ENCODE peak calls at places on chromosomes 13 and 19, in nine cellular contexts. N, U, D, V, M, K, I, Q and Z are unnamed samples.

GRCh38 chr13:39527961-39528720 is 74.9 kb downstream of the LHFPL6 start:
- DNase-seq in N (no peak), U (no peak), D (peak), V (no peak), M (no peak), K (peak), I (no peak), Q (no peak), Z (no peak)

GRCh38 chr19:36528921-36529518 is 949 bp upstream of the ZNF260 start:
- DNase-seq in N (peak), U (no peak), D (no peak), V (peak), M (peak), K (no peak), I (no peak), Q (no peak), Z (no peak)

GRCh38 chr19:49689133-49690072 is at the start of gene ADM5:
- DNase-seq in N (peak), U (peak), D (no peak), V (no peak), M (no peak), K (peak), I (peak), Q (no peak), Z (no peak)

GRCh38 chr19:49473868-49474544 is at the start of gene FLT3LG:
- DNase-seq in N (peak), U (peak), D (peak), V (peak), M (peak), K (no peak), I (peak), Q (peak), Z (peak)

GRCh38 chr13:110561335-110562033 is at the start of gene RAB20:
- DNase-seq in N (peak), U (peak), D (peak), V (peak), M (peak), K (peak), I (peak), Q (peak), Z (peak)

GRCh38 chr13:90565985-90566713 is 781.3 kb upstream of the MIR17HG start:
- DNase-seq in N (no peak), U (no peak), D (no peak), V (no peak), M (no peak), K (no peak), I (no peak), Q (no peak), Z (peak)

GRCh38 chr19:17078038-17078919 is 2.7 kb downstream of the MYO9B start:
- DNase-seq in N (no peak), U (no peak), D (no peak), V (no peak), M (no peak), K (peak), I (no peak), Q (no peak), Z (peak)

GRCh38 chr13:67557642-67558241 is 327.6 kb upstream of the PCDH9 start:
- DNase-seq in N (no peak), U (no peak), D (no peak), V (no peak), M (no peak), K (no peak), I (no peak), Q (no peak), Z (peak)

GRCh38 chr19:27777726-27778125 is 1435.2 kb downstream of the UQCRFS1 start:
- DNase-seq in N (no peak), U (no peak), D (no peak), V (no peak), M (no peak), K (no peak), I (no peak), Q (no peak), Z (no peak)

GRCh38 chr19:38506723-38507550 is 73.4 kb downstream of the RYR1 start:
- DNase-seq in N (peak), U (peak), D (no peak), V (peak), M (peak), K (peak), I (peak), Q (peak), Z (peak)

GRCh38 chr19:39710333-39710890 is 6.1 kb downstream of the LGALS14 start:
- DNase-seq in N (no peak), U (no peak), D (no peak), V (no peak), M (no peak), K (no peak), I (no peak), Q (no peak), Z (no peak)

GRCh38 chr13:80040219-80040976 is 300.5 kb downstream of the SPRY2 start:
- DNase-seq in N (no peak), U (no peak), D (peak), V (no peak), M (no peak), K (peak), I (no peak), Q (no peak), Z (no peak)

GRCh38 chr19:40933025-40933424 is 51.0 kb upstream of the CYP2A7 start:
- DNase-seq in N (no peak), U (no peak), D (no peak), V (no peak), M (no peak), K (no peak), I (no peak), Q (no peak), Z (no peak)

GRCh38 chr13:106617561-106617960 is 49.6 kb upstream of the ARGLU1 start:
- DNase-seq in N (no peak), U (no peak), D (no peak), V (no peak), M (no peak), K (peak), I (no peak), Q (no peak), Z (no peak)

GRCh38 chr13:42041017-42041683 is 7.3 kb upstream of the DGKH start:
- DNase-seq in N (peak), U (peak), D (no peak), V (peak), M (peak), K (peak), I (peak), Q (peak), Z (peak)

GRCh38 chr13:113837554-113838355 is 26.1 kb downstream of the GAS6 start:
- DNase-seq in N (no peak), U (no peak), D (peak), V (no peak), M (no peak), K (peak), I (peak), Q (peak), Z (peak)

GRCh38 chr19:35513231-35513974 is at the start of gene DMKN:
- DNase-seq in N (no peak), U (no peak), D (no peak), V (no peak), M (no peak), K (peak), I (no peak), Q (no peak), Z (no peak)

GRCh38 chr13:103349664-103350063 is 283.4 kb upstream of the SLC10A2 start:
- DNase-seq in N (no peak), U (no peak), D (no peak), V (no peak), M (no peak), K (no peak), I (no peak), Q (no peak), Z (no peak)

GRCh38 chr13:37905736-37906135 is 36.2 kb upstream of the TRPC4 start:
- DNase-seq in N (no peak), U (no peak), D (no peak), V (no peak), M (no peak), K (no peak), I (no peak), Q (no peak), Z (peak)

GRCh38 chr13:108037348-108037747 is 178.0 kb downstream of the LIG4 start:
- DNase-seq in N (no peak), U (no peak), D (no peak), V (no peak), M (no peak), K (no peak), I (no peak), Q (no peak), Z (no peak)

GRCh38 chr19:355134-355533 is 10.5 kb upstream of the MIER2 start:
- DNase-seq in N (no peak), U (no peak), D (no peak), V (no peak), M (no peak), K (no peak), I (no peak), Q (no peak), Z (no peak)